ENCODE peak calls at places on chromosome 7, in eight cellular contexts. R is naive thymus-derived CD4-positive, alpha-beta T cell; H is mammary epithelial cell; E is A549; B is CD4-positive, alpha-beta T cell; N is lung; F is ovary; J is CD8-positive, alpha-beta memory T cell. G is an unnamed sample. For H3K9me3, the result is how much of the 10 kb centered on the place peaks cover.

GRCh38 chr7:122038904-122039303 is 105.1 kb downstream of the AASS start:
- DNase-seq in H (no peak), N (no peak), F (no peak), R (no peak), B (no peak), E (no peak), J (no peak), G (no peak)

GRCh38 chr7:43758029-43758860 is at the start of gene BLVRA:
- DNase-seq in E (peak), B (peak), J (peak), H (peak), F (peak), R (peak), N (peak), G (peak)

GRCh38 chr7:104264281-104264680 is 56.5 kb upstream of the ORC5 start:
- DNase-seq in E (no peak), F (no peak), H (peak), J (no peak), B (no peak), R (no peak), N (no peak), G (no peak)

GRCh38 chr7:41987-42386 is 150.4 kb upstream of the FAM20C start:
- DNase-seq in F (peak), H (no peak), B (no peak), R (peak), J (no peak), N (no peak), E (no peak), G (no peak)

GRCh38 chr7:70726951-70727378 is 405.0 kb upstream of the GALNT17 start:
- DNase-seq in R (no peak), N (no peak), E (no peak), H (no peak), F (no peak), J (no peak), B (no peak), G (no peak)

GRCh38 chr7:1725199-1725701 is 55.2 kb downstream of the ELFN1 start:
- DNase-seq in F (no peak), J (no peak), R (no peak), B (no peak), H (peak), E (no peak), N (no peak), G (no peak)

GRCh38 chr7:34596887-34597286 is 61.1 kb upstream of the NPSR1 start:
- DNase-seq in F (no peak), E (no peak), B (no peak), H (peak), N (no peak), J (no peak), R (no peak), G (no peak)

GRCh38 chr7:141597966-141598365 is 46.8 kb downstream of the AGK start:
- DNase-seq in N (no peak), E (no peak), H (no peak), F (no peak), R (no peak), J (no peak), B (no peak), G (no peak)

GRCh38 chr7:102044641-102044983 is 227.2 kb downstream of the CUX1 start:
- DNase-seq in F (no peak), N (no peak), E (no peak), H (no peak), B (no peak), R (no peak), J (no peak), G (no peak)

GRCh38 chr7:87206361-87206760 is 13.2 kb downstream of the TMEM243 start:
- DNase-seq in J (no peak), N (no peak), H (peak), F (no peak), R (no peak), E (no peak), B (no peak), G (no peak)

GRCh38 chr7:151696738-151697514 is 177.2 kb upstream of the RHEB start:
- DNase-seq in R (no peak), E (peak), F (no peak), J (no peak), N (no peak), B (no peak), H (peak), G (peak)

GRCh38 chr7:39891879-39892278 is 58.2 kb upstream of the CDK13 start:
- DNase-seq in F (no peak), R (no peak), J (no peak), B (no peak), H (no peak), E (no peak), N (no peak), G (no peak)

GRCh38 chr7:129845972-129846327 is 106.8 kb downstream of the UBE2H start:
- DNase-seq in H (peak), B (no peak), R (no peak), N (no peak), J (no peak), F (no peak), E (no peak), G (no peak)

GRCh38 chr7:101124376-101125056 is 2.4 kb upstream of the SERPINE1 start:
- DNase-seq in F (no peak), R (no peak), B (no peak), N (no peak), H (peak), J (no peak), E (peak), G (no peak)

GRCh38 chr7:30938435-30939316 is 25.1 kb upstream of the GHRHR start:
- DNase-seq in H (peak), E (peak), B (peak), F (peak), R (peak), J (peak), N (peak), G (peak)

GRCh38 chr7:149884016-149884415 is 10.2 kb downstream of the ATP6V0E2 start:
- DNase-seq in E (no peak), R (no peak), N (peak), F (no peak), B (no peak), H (no peak), J (no peak), G (no peak)

GRCh38 chr7:34567906-34568305 is 90.1 kb upstream of the NPSR1 start:
- DNase-seq in N (no peak), F (no peak), B (no peak), E (no peak), J (no peak), R (no peak), H (no peak), G (no peak)

GRCh38 chr7:125424721-125425120 is 495.1 kb upstream of the POT1 start:
- DNase-seq in N (no peak), B (no peak), H (peak), J (no peak), R (no peak), F (no peak), E (no peak), G (no peak)

GRCh38 chr7:74365320-74366022 is 76.3 kb downstream of the CLIP2 start:
- DNase-seq in F (peak), H (no peak), N (peak), J (no peak), R (no peak), E (peak), B (no peak), G (peak)

GRCh38 chr7:123820864-123821263 is 24.1 kb upstream of the HYAL4 start:
- DNase-seq in E (no peak), H (no peak), B (no peak), F (no peak), R (no peak), N (no peak), J (no peak), G (no peak)

GRCh38 chr7:157719705-157720655 is 383.2 kb downstream of the DNAJB6 start:
- DNase-seq in H (no peak), R (no peak), F (no peak), N (no peak), B (no peak), J (no peak), E (no peak), G (no peak)

GRCh38 chr7:157723205-157723604 is 386.4 kb downstream of the DNAJB6 start:
- DNase-seq in F (no peak), N (no peak), J (no peak), E (no peak), R (no peak), B (no peak), H (no peak), G (no peak)

GRCh38 chr7:157721468-157722136 is 384.8 kb downstream of the DNAJB6 start:
- DNase-seq in B (no peak), E (no peak), N (no peak), F (no peak), J (no peak), R (no peak), H (no peak), G (no peak)

GRCh38 chr7:157719008-157719682 is 382.3 kb downstream of the DNAJB6 start:
- DNase-seq in R (peak), J (no peak), E (no peak), H (no peak), B (no peak), F (no peak), N (no peak), G (no peak)

DNA sequence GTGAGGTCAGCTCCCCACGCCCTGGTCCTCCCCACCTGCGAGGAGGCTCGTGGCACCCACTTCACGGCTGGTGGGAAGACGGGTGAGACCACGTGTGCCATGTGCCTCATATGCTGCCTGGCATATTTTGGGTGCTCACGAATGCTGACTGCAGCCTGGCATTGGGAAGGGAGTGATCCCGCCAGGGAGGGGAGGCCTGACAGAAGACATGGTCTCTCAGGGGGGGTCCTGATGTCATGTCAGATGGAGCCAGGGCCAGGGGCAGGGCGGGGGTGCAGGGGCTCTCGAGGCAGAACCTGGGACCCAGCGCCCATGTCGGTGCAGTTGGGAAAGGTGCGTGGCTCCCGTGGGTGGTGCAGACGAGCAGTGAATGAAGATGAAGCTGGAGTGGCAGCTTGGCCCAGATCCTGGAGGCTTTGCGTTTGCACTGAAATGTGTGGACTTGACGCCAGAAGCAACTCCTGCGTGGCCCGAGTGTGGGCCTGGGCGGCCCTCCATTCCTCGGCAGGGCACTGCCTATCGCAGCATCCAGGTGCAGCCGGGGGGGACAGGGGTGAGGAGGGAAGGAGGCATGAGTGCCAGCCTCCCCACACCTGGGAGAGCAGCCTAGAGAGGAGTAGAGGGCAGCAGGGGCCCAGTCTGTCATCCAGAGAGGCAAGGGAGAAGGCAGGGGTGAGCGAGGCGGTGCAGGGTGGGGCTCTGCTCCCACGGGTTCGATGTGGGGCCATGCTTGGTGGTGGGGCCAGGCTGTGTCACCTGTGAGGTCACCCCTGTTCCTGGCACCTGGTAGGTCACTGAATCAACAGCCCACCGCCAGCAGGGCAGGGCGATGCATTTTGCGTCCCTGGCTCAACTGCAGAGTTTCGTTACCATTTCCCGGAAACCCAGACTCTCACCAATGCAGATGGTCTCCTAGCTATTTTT is 385.6 kb downstream of the DNAJB6 start:
- DNase-seq in E (no peak), N (no peak), F (no peak), H (no peak), J (no peak), B (no peak), R (no peak), G (no peak)
- H3K9me3 ChIP-seq in E (under half), N (under half), F (under half), H (under half), J (under half), B (under half), R (under half), G (under half)

GRCh38 chr7:158082761-158083160 is 504.9 kb downstream of the PTPRN2 start:
- DNase-seq in B (no peak), R (no peak), N (no peak), J (no peak), E (no peak), F (no peak), H (no peak), G (no peak)

GRCh38 chr7:158087196-158087595 is 500.4 kb downstream of the PTPRN2 start:
- DNase-seq in E (no peak), J (no peak), R (no peak), H (no peak), F (no peak), B (no peak), N (no peak), G (no peak)

GRCh38 chr7:158084555-158084954 is 503.1 kb downstream of the PTPRN2 start:
- DNase-seq in J (no peak), N (no peak), H (no peak), B (no peak), E (no peak), R (no peak), F (no peak), G (no peak)

GRCh38 chr7:158083526-158084310 is 503.9 kb downstream of the PTPRN2 start:
- DNase-seq in E (no peak), N (no peak), F (no peak), H (no peak), B (no peak), R (no peak), J (no peak), G (no peak)

DNA sequence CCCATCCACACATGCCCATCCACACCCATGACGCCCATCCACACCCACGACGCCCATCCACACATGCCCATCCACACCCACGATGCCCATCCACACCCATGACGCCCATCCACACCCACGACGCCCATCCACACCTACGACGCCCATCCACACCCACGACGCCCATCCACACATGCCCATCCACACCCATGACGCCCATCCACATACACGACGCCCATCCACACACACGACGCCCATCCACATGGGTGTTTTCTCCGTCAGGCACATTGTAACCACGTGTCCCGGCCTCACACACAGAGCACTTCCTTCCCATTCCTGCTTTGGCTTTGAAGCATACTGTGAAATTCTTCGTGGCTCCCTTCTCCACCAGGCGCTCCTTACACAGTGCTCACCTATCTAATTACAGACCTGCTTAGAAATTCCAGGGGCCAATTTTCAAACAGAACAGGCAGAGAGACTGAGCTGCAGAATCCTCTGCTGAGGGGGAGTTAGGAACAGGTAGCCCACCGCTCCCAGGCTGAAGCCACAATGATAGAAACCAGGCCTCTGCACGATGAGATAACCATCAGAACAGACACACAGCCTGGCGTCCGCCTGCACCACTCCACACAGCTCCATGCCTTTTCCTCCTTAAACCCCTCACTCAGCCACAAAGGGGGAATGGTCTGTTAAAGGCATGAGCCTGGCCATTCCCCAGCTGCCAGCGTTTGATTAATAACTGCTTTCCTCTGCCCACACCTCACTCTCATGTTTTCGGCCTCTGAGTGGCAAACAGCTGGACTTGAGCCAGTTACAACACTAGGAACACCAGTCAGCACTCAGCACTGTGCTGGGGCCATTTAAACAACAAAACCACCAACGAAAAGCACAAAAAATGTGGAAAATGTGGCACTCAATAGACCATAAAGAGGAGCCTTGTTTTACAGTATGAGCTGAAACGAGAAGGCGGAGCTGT is 501.6 kb downstream of the PTPRN2 start:
- DNase-seq in F (no peak), J (no peak), N (no peak), E (no peak), H (no peak), B (no peak), R (no peak), G (no peak)
- H3K9me3 ChIP-seq in F (under half), J (under half), N (under half), E (under half), H (under half), B (under half), R (under half), G (under half)

DNA sequence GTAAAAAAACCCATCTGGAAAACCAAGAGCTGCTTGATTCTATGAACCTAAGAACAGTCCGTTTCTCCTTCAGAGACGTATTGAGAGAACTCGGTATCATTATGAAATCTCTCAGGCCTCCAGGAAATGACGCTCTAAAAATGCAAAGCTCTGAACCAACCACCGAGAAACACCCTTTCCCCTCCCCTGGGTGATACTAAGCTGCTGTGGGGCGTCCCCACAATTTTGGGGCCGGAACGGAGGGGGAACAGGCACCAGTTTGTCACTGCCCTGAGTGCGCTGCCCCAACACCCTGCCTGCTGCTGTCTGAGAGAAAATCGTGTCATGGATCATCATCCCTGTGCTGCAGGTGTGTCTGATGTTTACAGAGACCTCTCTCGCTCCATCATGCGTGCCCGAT is 509.5 kb downstream of the DNAJB6 start:
- DNase-seq in E (no peak), N (no peak), F (no peak), R (no peak), J (no peak), H (no peak), B (no peak), G (no peak)
- H3K9me3 ChIP-seq in E (under half), N (under half), F (under half), R (under half), J (under half), H (half or more), B (under half), G (under half)

GRCh38 chr7:22196429-22196828 is 160.5 kb downstream of the RAPGEF5 start:
- DNase-seq in E (no peak), N (no peak), B (no peak), R (no peak), H (no peak), F (no peak), J (no peak), G (no peak)

GRCh38 chr7:22193361-22194016 is 163.5 kb downstream of the RAPGEF5 start:
- DNase-seq in F (peak), E (no peak), H (no peak), J (no peak), B (no peak), R (no peak), N (no peak), G (no peak)

GRCh38 chr7:22194633-22195273 is 162.2 kb downstream of the RAPGEF5 start:
- DNase-seq in J (no peak), N (no peak), B (no peak), R (no peak), E (no peak), H (no peak), F (no peak), G (no peak)

GRCh38 chr7:22197376-22197775 is 159.6 kb downstream of the RAPGEF5 start:
- DNase-seq in E (no peak), R (no peak), B (no peak), F (no peak), N (no peak), J (no peak), H (no peak), G (no peak)

GRCh38 chr7:22195402-22195801 is 161.6 kb downstream of the RAPGEF5 start:
- DNase-seq in H (no peak), N (no peak), F (no peak), J (no peak), R (no peak), B (no peak), E (no peak), G (no peak)
- H3K9me3 ChIP-seq in H (under half), N (under half), F (under half), J (under half), R (under half), B (under half), E (under half), G (under half)

DNA sequence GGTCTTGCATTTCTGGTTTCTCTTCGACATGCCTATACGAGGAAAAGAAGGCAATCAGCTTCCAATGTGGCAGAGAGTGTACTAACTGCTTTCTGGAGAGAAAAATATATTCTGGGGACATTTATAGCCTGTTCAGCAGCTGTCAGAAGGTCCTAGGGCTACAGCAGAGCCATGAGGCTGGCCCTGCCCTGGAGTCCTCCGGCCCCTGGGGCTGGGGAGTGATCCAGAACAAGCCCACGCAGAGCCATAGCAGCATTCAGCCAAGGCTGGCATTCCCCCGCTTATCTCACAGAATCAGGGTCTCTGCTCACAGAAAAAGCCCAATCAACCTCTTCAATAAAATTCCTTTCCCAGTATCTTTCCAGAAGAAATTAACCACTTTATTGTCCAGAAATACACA is 48.9 kb downstream of the FZD1 start:
- DNase-seq in F (no peak), B (no peak), N (no peak), R (no peak), H (no peak), E (no peak), J (no peak), G (no peak)
- H3K9me3 ChIP-seq in F (under half), B (under half), N (under half), R (under half), H (under half), E (under half), J (under half), G (under half)

GRCh38 chr7:156236181-156236889 is 404.2 kb upstream of the RNF32 start:
- DNase-seq in N (no peak), R (no peak), E (no peak), H (no peak), B (no peak), J (no peak), F (no peak), G (no peak)

GRCh38 chr7:156238366-156239133 is 402.0 kb upstream of the RNF32 start:
- DNase-seq in N (no peak), E (no peak), R (no peak), H (no peak), J (no peak), B (no peak), F (no peak), G (no peak)

GRCh38 chr7:156234666-156235494 is 405.7 kb upstream of the RNF32 start:
- DNase-seq in R (no peak), B (no peak), J (no peak), H (no peak), N (no peak), E (no peak), F (no peak), G (no peak)

GRCh38 chr7:156236936-156237599 is 403.5 kb upstream of the RNF32 start:
- DNase-seq in E (no peak), J (no peak), N (no peak), B (no peak), H (no peak), F (no peak), R (no peak), G (no peak)

GRCh38 chr7:156237614-156238013 is 403.0 kb upstream of the RNF32 start:
- DNase-seq in R (no peak), F (no peak), N (no peak), J (no peak), B (no peak), E (no peak), H (no peak), G (no peak)
- H3K9me3 ChIP-seq in R (under half), F (under half), N (under half), J (under half), B (under half), E (under half), H (under half), G (under half)